ENCODE peak calls at places on chromosome 18, in eight cellular contexts. One of them, this sample, is unnamed.

GRCh38 chr18:31386683-31387082 is 10.1 kb downstream of the DSG4 start:
- DNase-seq in HepG2: no peak
- DNase-seq in dorsolateral prefrontal cortex: no peak
- DNase-seq in AG08396: no peak
- DNase-seq in amygdala: no peak
- DNase-seq in hippocampal formation: no peak
- DNase-seq in GM23248: no peak
- DNase-seq in HTR-8/SVneo: no peak
- DNase-seq in this sample: no peak

GRCh38 chr18:35267161-35267651 is 22.8 kb downstream of the ZSCAN30 start:
- DNase-seq in hippocampal formation: peak
- DNase-seq in HepG2: no peak
- DNase-seq in GM23248: peak
- DNase-seq in HTR-8/SVneo: no peak
- DNase-seq in amygdala: peak
- DNase-seq in dorsolateral prefrontal cortex: peak
- DNase-seq in AG08396: no peak
- DNase-seq in this sample: peak

GRCh38 chr18:63363951-63364350 is 3.1 kb downstream of the KDSR start:
- DNase-seq in AG08396: no peak
- DNase-seq in HepG2: no peak
- DNase-seq in HTR-8/SVneo: no peak
- DNase-seq in dorsolateral prefrontal cortex: no peak
- DNase-seq in hippocampal formation: no peak
- DNase-seq in amygdala: no peak
- DNase-seq in GM23248: no peak
- DNase-seq in this sample: no peak

GRCh38 chr18:907171-907879 is 2.7 kb downstream of the ADCYAP1 start:
- DNase-seq in amygdala: no peak
- DNase-seq in GM23248: peak
- DNase-seq in HTR-8/SVneo: no peak
- DNase-seq in AG08396: peak
- DNase-seq in dorsolateral prefrontal cortex: no peak
- DNase-seq in HepG2: no peak
- DNase-seq in hippocampal formation: no peak
- DNase-seq in this sample: no peak

GRCh38 chr18:74281011-74281638 is 10.6 kb downstream of the CYB5A start:
- DNase-seq in GM23248: no peak
- DNase-seq in AG08396: no peak
- DNase-seq in HepG2: no peak
- DNase-seq in dorsolateral prefrontal cortex: no peak
- DNase-seq in amygdala: no peak
- DNase-seq in HTR-8/SVneo: no peak
- DNase-seq in hippocampal formation: no peak
- DNase-seq in this sample: no peak

GRCh38 chr18:49944681-49945080 is 131.3 kb upstream of the ACAA2 start:
- DNase-seq in GM23248: peak
- DNase-seq in HTR-8/SVneo: no peak
- DNase-seq in HepG2: no peak
- DNase-seq in amygdala: no peak
- DNase-seq in dorsolateral prefrontal cortex: no peak
- DNase-seq in AG08396: peak
- DNase-seq in hippocampal formation: no peak
- DNase-seq in this sample: no peak

GRCh38 chr18:55444496-55444895 is 143.5 kb downstream of the TCF4 start:
- DNase-seq in AG08396: no peak
- DNase-seq in HepG2: no peak
- DNase-seq in hippocampal formation: no peak
- DNase-seq in dorsolateral prefrontal cortex: no peak
- DNase-seq in amygdala: no peak
- DNase-seq in GM23248: no peak
- DNase-seq in HTR-8/SVneo: no peak
- DNase-seq in this sample: no peak

GRCh38 chr18:30451976-30452375 is 590.6 kb downstream of the DSC3 start:
- DNase-seq in GM23248: no peak
- DNase-seq in hippocampal formation: no peak
- DNase-seq in HepG2: no peak
- DNase-seq in dorsolateral prefrontal cortex: no peak
- DNase-seq in amygdala: no peak
- DNase-seq in AG08396: no peak
- DNase-seq in HTR-8/SVneo: no peak
- DNase-seq in this sample: no peak

GRCh38 chr18:21300035-21300434 is 58.0 kb downstream of the GREB1L start:
- DNase-seq in dorsolateral prefrontal cortex: no peak
- DNase-seq in amygdala: no peak
- DNase-seq in AG08396: no peak
- DNase-seq in HepG2: no peak
- DNase-seq in GM23248: no peak
- DNase-seq in HTR-8/SVneo: no peak
- DNase-seq in hippocampal formation: no peak
- DNase-seq in this sample: no peak

GRCh38 chr18:45836242-45837215 is 11.1 kb downstream of the SIGLEC15 start:
- DNase-seq in GM23248: no peak
- DNase-seq in dorsolateral prefrontal cortex: no peak
- DNase-seq in HTR-8/SVneo: no peak
- DNase-seq in HepG2: no peak
- DNase-seq in AG08396: no peak
- DNase-seq in amygdala: no peak
- DNase-seq in hippocampal formation: no peak
- DNase-seq in this sample: no peak

GRCh38 chr18:50013363-50014138 is 181.4 kb downstream of the MYO5B start:
- DNase-seq in HTR-8/SVneo: no peak
- DNase-seq in hippocampal formation: no peak
- DNase-seq in amygdala: no peak
- DNase-seq in AG08396: peak
- DNase-seq in HepG2: no peak
- DNase-seq in GM23248: peak
- DNase-seq in dorsolateral prefrontal cortex: no peak
- DNase-seq in this sample: no peak

GRCh38 chr18:3140342-3140741 is 79.4 kb downstream of the MYOM1 start:
- DNase-seq in amygdala: no peak
- DNase-seq in GM23248: no peak
- DNase-seq in dorsolateral prefrontal cortex: no peak
- DNase-seq in HTR-8/SVneo: no peak
- DNase-seq in AG08396: no peak
- DNase-seq in HepG2: no peak
- DNase-seq in hippocampal formation: no peak
- DNase-seq in this sample: no peak

GRCh38 chr18:25349131-25349925 is 2.6 kb downstream of the ZNF521 start:
- DNase-seq in dorsolateral prefrontal cortex: peak
- DNase-seq in HTR-8/SVneo: no peak
- DNase-seq in amygdala: no peak
- DNase-seq in GM23248: peak
- DNase-seq in AG08396: peak
- DNase-seq in HepG2: no peak
- DNase-seq in hippocampal formation: peak
- DNase-seq in this sample: peak

GRCh38 chr18:30094556-30094955 is 948.0 kb downstream of the DSC3 start:
- DNase-seq in amygdala: no peak
- DNase-seq in HTR-8/SVneo: peak
- DNase-seq in hippocampal formation: no peak
- DNase-seq in dorsolateral prefrontal cortex: no peak
- DNase-seq in AG08396: no peak
- DNase-seq in HepG2: no peak
- DNase-seq in GM23248: peak
- DNase-seq in this sample: no peak

This sample was measured in anterior cingulate cortex.